ENCODE peak calls at places on chromosomes 13 and 19, in four cellular contexts. One of them, this sample, is unnamed.

GRCh38 chr19:38639679-38640078 is 7.8 kb upstream of the ACTN4 start:
- DNase-seq in astrocyte of the hippocampus: no peak
- DNase-seq in nephron progenitor cell: no peak
- DNase-seq in GM12891: no peak
- DNase-seq in this sample: no peak

GRCh38 chr13:91017031-91017668 is 330.3 kb upstream of the MIR17HG start:
- DNase-seq in astrocyte of the hippocampus: peak
- DNase-seq in nephron progenitor cell: peak
- DNase-seq in GM12891: peak
- DNase-seq in this sample: peak

GRCh38 chr13:46913757-46914156 is 16.9 kb upstream of the HTR2A start:
- DNase-seq in astrocyte of the hippocampus: no peak
- DNase-seq in GM12891: no peak
- DNase-seq in nephron progenitor cell: no peak
- DNase-seq in this sample: no peak

GRCh38 chr19:9996541-9996940 is 13.8 kb downstream of the COL5A3 start:
- DNase-seq in nephron progenitor cell: no peak
- DNase-seq in GM12891: no peak
- DNase-seq in astrocyte of the hippocampus: no peak
- DNase-seq in this sample: no peak

GRCh38 chr19:12788682-12789097 is 2.6 kb upstream of the JUNB start:
- DNase-seq in nephron progenitor cell: peak
- DNase-seq in astrocyte of the hippocampus: peak
- DNase-seq in GM12891: no peak
- DNase-seq in this sample: peak

GRCh38 chr19:1313695-1314613 is 28.3 kb downstream of the EFNA2 start:
- DNase-seq in GM12891: no peak
- DNase-seq in nephron progenitor cell: no peak
- DNase-seq in astrocyte of the hippocampus: no peak
- DNase-seq in this sample: no peak

GRCh38 chr13:29908411-29908810 is 58.0 kb upstream of the UBL3 start:
- DNase-seq in nephron progenitor cell: no peak
- DNase-seq in GM12891: no peak
- DNase-seq in astrocyte of the hippocampus: no peak
- DNase-seq in this sample: no peak

GRCh38 chr19:12880551-12881171 is 588 bp downstream of the DNASE2 start:
- DNase-seq in astrocyte of the hippocampus: peak
- DNase-seq in GM12891: no peak
- DNase-seq in nephron progenitor cell: peak
- DNase-seq in this sample: no peak

GRCh38 chr19:46372901-46373572 is 26.1 kb downstream of the PPP5C start:
- DNase-seq in nephron progenitor cell: no peak
- DNase-seq in GM12891: no peak
- DNase-seq in astrocyte of the hippocampus: peak
- DNase-seq in this sample: no peak

GRCh38 chr19:29104605-29105241 is 108.2 kb downstream of the UQCRFS1 start:
- DNase-seq in nephron progenitor cell: no peak
- DNase-seq in GM12891: no peak
- DNase-seq in astrocyte of the hippocampus: no peak
- DNase-seq in this sample: no peak

GRCh38 chr13:111326621-111326965 is 6.2 kb downstream of the TEX29 start:
- DNase-seq in astrocyte of the hippocampus: no peak
- DNase-seq in nephron progenitor cell: no peak
- DNase-seq in GM12891: no peak
- DNase-seq in this sample: no peak

GRCh38 chr13:47480941-47481340 is 520.1 kb downstream of the SUCLA2 start:
- DNase-seq in astrocyte of the hippocampus: no peak
- DNase-seq in GM12891: no peak
- DNase-seq in nephron progenitor cell: no peak
- DNase-seq in this sample: no peak

GRCh38 chr13:113935523-113935922 is 38.4 kb downstream of the C13orf46 start:
- DNase-seq in GM12891: no peak
- DNase-seq in astrocyte of the hippocampus: no peak
- DNase-seq in nephron progenitor cell: no peak
- DNase-seq in this sample: no peak

GRCh38 chr13:45950343-45950995 is 98.9 kb upstream of the SIAH3 start:
- DNase-seq in astrocyte of the hippocampus: no peak
- DNase-seq in nephron progenitor cell: no peak
- DNase-seq in GM12891: no peak
- DNase-seq in this sample: peak

GRCh38 chr13:78228940-78229339 is 310.3 kb upstream of the EDNRB start:
- DNase-seq in nephron progenitor cell: no peak
- DNase-seq in GM12891: no peak
- DNase-seq in astrocyte of the hippocampus: peak
- DNase-seq in this sample: no peak

GRCh38 chr19:4586691-4587090 is 27.2 kb upstream of the SEMA6B start:
- DNase-seq in nephron progenitor cell: no peak
- DNase-seq in astrocyte of the hippocampus: no peak
- DNase-seq in GM12891: no peak
- DNase-seq in this sample: no peak

GRCh38 chr19:15323496-15324235 is 8.7 kb downstream of the BRD4 start:
- DNase-seq in astrocyte of the hippocampus: no peak
- DNase-seq in nephron progenitor cell: no peak
- DNase-seq in GM12891: no peak
- DNase-seq in this sample: peak

GRCh38 chr13:110306960-110307696 is at the start of the genes COL4A1 and COL4A2:
- DNase-seq in GM12891: no peak
- DNase-seq in nephron progenitor cell: peak
- DNase-seq in astrocyte of the hippocampus: peak
- DNase-seq in this sample: no peak

GRCh38 chr19:19145281-19145999 is 7.2 kb upstream of the TMEM161A start:
- DNase-seq in nephron progenitor cell: no peak
- DNase-seq in GM12891: no peak
- DNase-seq in astrocyte of the hippocampus: no peak
- DNase-seq in this sample: no peak

GRCh38 chr19:7789447-7789846 is 26.4 kb downstream of the CLEC4M start:
- DNase-seq in astrocyte of the hippocampus: no peak
- DNase-seq in GM12891: peak
- DNase-seq in nephron progenitor cell: peak
- DNase-seq in this sample: no peak